ENCODE peak calls at places on chromosome X, in four cellular contexts. B is H9, F is mesendoderm, V is H1. K is an unnamed sample.
A peak's percentile ranks its signal among the peaks of the same experiment; 100 is the strongest.

GRCh38 chrX:139192386-139192961 is 338.1 kb upstream of the F9 start:
- DNase-seq in V (no peak), B (no peak), F (no peak), K (no peak)

GRCh38 chrX:156002517-156002916 is 5.0 kb downstream of the IL9R start:
- DNase-seq in B (no peak), V (no peak), F (no peak), K (no peak)

GRCh38 chrX:118675966-118676349 is 51.4 kb upstream of the IL13RA1 start:
- DNase-seq in F (no peak), B (no peak), V (no peak), K (no peak)

GRCh38 chrX:2610246-2611170 is 80.6 kb upstream of the CD99 start:
- DNase-seq in V (no peak), B (no peak), F (no peak), K (peak; percentile 20)

GRCh38 chrX:111719426-111720210 is 38.6 kb downstream of the ALG13 start:
- DNase-seq in F (no peak), B (no peak), V (no peak), K (peak; percentile 16)

GRCh38 chrX:106734827-106735226 is 8.3 kb downstream of the RNF128 start:
- DNase-seq in B (no peak), F (no peak), V (no peak), K (no peak)

GRCh38 chrX:53190363-53190960 is 34.5 kb downstream of the KDM5C start:
- DNase-seq in B (peak; percentile 64), F (peak; percentile 53), V (peak; percentile 58), K (no peak)

GRCh38 chrX:57871463-57871862 is 38.8 kb downstream of the ZXDA start:
- DNase-seq in F (no peak), V (no peak), B (no peak), K (no peak)

GRCh38 chrX:153469811-153470410 is 465 bp downstream of the HAUS7 start:
- DNase-seq in V (no peak), B (no peak), F (peak; percentile 65), K (peak; percentile 8)

DNA sequence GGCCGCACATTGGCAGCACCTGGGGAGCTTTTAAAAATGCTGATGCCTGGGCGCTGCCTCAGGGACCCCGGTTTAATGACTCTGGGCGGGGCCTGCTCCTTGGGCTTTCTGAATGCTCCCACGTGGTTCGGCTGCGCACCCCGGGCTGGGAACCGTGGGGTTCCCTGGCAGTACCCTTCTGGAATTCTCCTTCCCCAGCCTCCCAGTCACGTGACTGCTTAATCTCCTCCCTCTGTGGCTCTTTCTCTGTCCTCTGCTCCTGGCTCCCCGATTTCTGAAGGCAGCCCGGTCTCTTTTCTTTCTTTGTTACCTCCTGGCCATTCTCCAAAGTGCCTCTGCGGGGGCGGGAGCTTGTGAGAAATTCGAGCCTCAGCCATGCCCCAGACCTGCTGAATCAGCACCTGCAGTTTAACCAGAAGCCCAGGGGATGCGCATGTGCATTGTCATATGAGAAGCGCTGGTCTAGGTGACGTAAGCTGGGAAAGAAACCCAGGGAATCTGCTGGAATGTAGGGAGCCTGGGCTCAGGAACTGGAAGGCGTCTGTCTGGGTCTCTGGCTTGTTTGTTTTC is 16.6 kb downstream of the CLCN4 start:
- DNase-seq in F (peak; percentile 96), B (peak; percentile 77), V (peak; percentile 60), K (peak; percentile 89)
- H4K5ac ChIP-seq in F (no peak overlapping the region), B (no peak overlapping the region), V (peak overlapping the region; percentile 55), K (peak overlapping the region; percentile 5)

GRCh38 chrX:95762716-95763115 is 921.9 kb upstream of the DIAPH2 start:
- DNase-seq in B (no peak), V (no peak), F (peak; percentile 43), K (no peak)
- H4K5ac ChIP-seq in B (no peak overlapping the region), V (no peak overlapping the region), F (no peak overlapping the region), K (no peak overlapping the region)

DNA sequence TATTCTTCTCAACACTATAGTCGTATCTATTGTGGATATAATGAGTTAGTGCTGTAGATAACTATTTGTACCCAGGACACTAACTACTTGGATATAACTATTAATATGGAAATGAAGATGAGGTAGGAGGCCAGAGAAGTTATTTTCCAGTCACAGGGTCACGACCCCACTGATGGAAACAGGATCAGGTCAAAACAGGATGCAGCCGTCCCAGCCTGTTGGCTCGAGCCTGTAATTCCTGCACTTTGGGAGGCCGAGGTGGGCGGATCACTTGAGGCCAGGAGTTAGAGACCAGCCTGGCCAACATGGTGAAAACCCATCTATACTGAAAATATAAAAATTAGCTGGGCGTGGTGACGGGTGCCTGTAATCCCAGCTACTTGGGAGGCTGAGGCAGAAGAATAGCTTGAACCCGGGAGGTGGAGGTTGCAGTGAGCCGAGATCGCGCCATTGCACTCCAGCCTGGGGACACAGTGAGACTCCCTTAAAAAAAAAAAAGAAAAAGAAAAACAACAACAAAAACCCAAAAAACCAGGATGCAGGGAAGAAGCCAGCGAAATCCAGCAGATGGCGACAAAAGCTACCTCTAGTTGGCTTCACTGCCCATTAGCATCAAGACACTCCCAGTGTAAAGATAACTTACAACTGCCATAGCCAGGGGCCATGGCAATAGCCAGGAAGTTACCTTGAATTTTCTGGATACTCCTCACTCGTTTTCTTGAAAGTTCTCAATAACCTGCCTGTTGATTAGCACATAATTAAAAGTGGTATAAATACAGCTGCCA is 37.9 kb upstream of the NKAP start:
- DNase-seq in F (peak; percentile 76), B (peak; percentile 60), V (peak; percentile 49), K (peak; percentile 5)
- H4K5ac ChIP-seq in F (no peak overlapping the region), B (no peak overlapping the region), V (no peak overlapping the region), K (no peak overlapping the region)

DNA sequence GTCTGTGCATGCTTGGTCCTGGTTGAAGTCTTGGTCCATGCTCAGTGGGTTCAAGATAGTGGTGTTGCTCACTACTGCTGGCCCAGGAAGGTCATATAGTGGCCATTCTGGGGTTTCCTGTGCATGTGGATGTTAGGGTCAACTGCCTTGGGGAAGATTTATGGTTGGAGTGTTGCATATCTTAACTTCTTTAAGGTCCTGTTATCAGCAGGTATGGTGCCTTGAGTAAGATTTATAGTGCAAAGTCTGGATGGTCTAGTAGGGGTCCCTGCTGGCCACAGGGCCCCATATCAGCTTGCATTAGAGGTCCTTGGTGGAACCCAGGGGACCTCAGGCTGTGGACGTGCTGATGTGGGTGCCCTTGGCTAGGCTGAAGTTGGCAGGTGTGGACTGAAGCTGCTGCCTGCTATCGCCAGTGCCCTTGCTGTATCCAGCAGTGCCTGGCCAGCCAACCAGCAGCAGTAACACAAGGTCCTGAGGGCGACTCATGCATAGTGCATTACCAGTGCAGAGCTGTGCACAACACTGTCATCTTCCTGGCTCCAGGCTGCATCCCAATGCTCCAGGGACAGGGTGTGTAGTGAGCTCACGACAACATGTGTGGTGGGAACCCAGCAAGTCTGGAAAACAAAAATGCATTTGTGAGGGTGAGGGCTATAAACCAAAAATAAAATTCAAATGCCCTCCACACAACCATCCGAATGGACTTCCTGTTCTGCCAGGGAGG is 61.0 kb downstream of the BEX3 start:
- DNase-seq in V (no peak), B (no peak), F (no peak), K (peak; percentile 21)
- H4K5ac ChIP-seq in V (no peak overlapping the region), B (no peak overlapping the region), F (no peak overlapping the region), K (no peak overlapping the region)

K was measured in IMR-90.